ENCODE peak calls at places on chromosomes 4 and X, in nine cellular contexts. One of them, this sample, is unnamed.

GRCh38 chrX:68997911-68998310 is 167.3 kb downstream of the PJA1 start:
- DNase-seq in HFF-Myc: no peak
- DNase-seq in progenitor cell of endocrine pancreas: peak
- DNase-seq in GM10248: no peak
- DNase-seq in nephron progenitor cell: no peak
- DNase-seq in IMR-90: peak
- DNase-seq in endodermal cell: no peak
- DNase-seq in BJ: no peak
- DNase-seq in foreskin fibroblast: no peak
- DNase-seq in this sample: no peak

GRCh38 chrX:103585421-103586313 is at the start of gene TCEAL4:
- DNase-seq in HFF-Myc: no peak
- DNase-seq in progenitor cell of endocrine pancreas: peak
- DNase-seq in GM10248: peak
- DNase-seq in nephron progenitor cell: peak
- DNase-seq in IMR-90: no peak
- DNase-seq in endodermal cell: peak
- DNase-seq in BJ: no peak
- DNase-seq in foreskin fibroblast: no peak
- DNase-seq in this sample: peak

GRCh38 chrX:15059488-15059887 is 186.3 kb downstream of the MOSPD2 start:
- DNase-seq in HFF-Myc: no peak
- DNase-seq in progenitor cell of endocrine pancreas: no peak
- DNase-seq in GM10248: no peak
- DNase-seq in nephron progenitor cell: no peak
- DNase-seq in IMR-90: no peak
- DNase-seq in endodermal cell: no peak
- DNase-seq in BJ: no peak
- DNase-seq in foreskin fibroblast: no peak
- DNase-seq in this sample: no peak

GRCh38 chr4:156677656-156678055 is 293.9 kb downstream of the PDGFC start:
- DNase-seq in HFF-Myc: no peak
- DNase-seq in progenitor cell of endocrine pancreas: no peak
- DNase-seq in GM10248: no peak
- DNase-seq in nephron progenitor cell: no peak
- DNase-seq in IMR-90: no peak
- DNase-seq in endodermal cell: no peak
- DNase-seq in BJ: no peak
- DNase-seq in foreskin fibroblast: no peak
- DNase-seq in this sample: no peak

GRCh38 chrX:51496501-51497291 is at the start of gene NUDT11:
- DNase-seq in HFF-Myc: no peak
- DNase-seq in progenitor cell of endocrine pancreas: peak
- DNase-seq in GM10248: peak
- DNase-seq in nephron progenitor cell: peak
- DNase-seq in IMR-90: peak
- DNase-seq in endodermal cell: peak
- DNase-seq in BJ: no peak
- DNase-seq in foreskin fibroblast: peak
- DNase-seq in this sample: peak

GRCh38 chr4:101835121-101835904 is 44.8 kb downstream of the BANK1 start:
- DNase-seq in HFF-Myc: no peak
- DNase-seq in progenitor cell of endocrine pancreas: no peak
- DNase-seq in GM10248: no peak
- DNase-seq in nephron progenitor cell: no peak
- DNase-seq in IMR-90: peak
- DNase-seq in endodermal cell: no peak
- DNase-seq in BJ: peak
- DNase-seq in foreskin fibroblast: peak
- DNase-seq in this sample: no peak

GRCh38 chr4:125734504-125734903 is 419.7 kb downstream of the FAT4 start:
- DNase-seq in HFF-Myc: no peak
- DNase-seq in progenitor cell of endocrine pancreas: no peak
- DNase-seq in GM10248: no peak
- DNase-seq in nephron progenitor cell: no peak
- DNase-seq in IMR-90: no peak
- DNase-seq in endodermal cell: no peak
- DNase-seq in BJ: no peak
- DNase-seq in foreskin fibroblast: no peak
- DNase-seq in this sample: no peak

GRCh38 chr4:125317526-125317880 is 2.7 kb downstream of the FAT4 start:
- DNase-seq in HFF-Myc: no peak
- DNase-seq in progenitor cell of endocrine pancreas: peak
- DNase-seq in GM10248: peak
- DNase-seq in nephron progenitor cell: peak
- DNase-seq in IMR-90: peak
- DNase-seq in endodermal cell: peak
- DNase-seq in BJ: no peak
- DNase-seq in foreskin fibroblast: peak
- DNase-seq in this sample: no peak

GRCh38 chrX:140503230-140503585 is 1.7 kb downstream of the SOX3 start:
- DNase-seq in HFF-Myc: no peak
- DNase-seq in progenitor cell of endocrine pancreas: no peak
- DNase-seq in GM10248: peak
- DNase-seq in nephron progenitor cell: no peak
- DNase-seq in IMR-90: no peak
- DNase-seq in endodermal cell: peak
- DNase-seq in BJ: no peak
- DNase-seq in foreskin fibroblast: no peak
- DNase-seq in this sample: no peak

GRCh38 chrX:125736008-125736729 is 416.5 kb downstream of the TEX13C start:
- DNase-seq in HFF-Myc: no peak
- DNase-seq in progenitor cell of endocrine pancreas: no peak
- DNase-seq in GM10248: no peak
- DNase-seq in nephron progenitor cell: no peak
- DNase-seq in IMR-90: no peak
- DNase-seq in endodermal cell: no peak
- DNase-seq in BJ: no peak
- DNase-seq in foreskin fibroblast: no peak
- DNase-seq in this sample: no peak

GRCh38 chrX:41116948-41117347 is 31.7 kb downstream of the USP9X start:
- DNase-seq in HFF-Myc: no peak
- DNase-seq in progenitor cell of endocrine pancreas: no peak
- DNase-seq in GM10248: peak
- DNase-seq in nephron progenitor cell: no peak
- DNase-seq in IMR-90: no peak
- DNase-seq in endodermal cell: no peak
- DNase-seq in BJ: no peak
- DNase-seq in foreskin fibroblast: no peak
- DNase-seq in this sample: peak

GRCh38 chr4:4853921-4854648 is 5.4 kb upstream of the MSX1 start:
- DNase-seq in HFF-Myc: no peak
- DNase-seq in progenitor cell of endocrine pancreas: no peak
- DNase-seq in GM10248: no peak
- DNase-seq in nephron progenitor cell: no peak
- DNase-seq in IMR-90: no peak
- DNase-seq in endodermal cell: no peak
- DNase-seq in BJ: no peak
- DNase-seq in foreskin fibroblast: no peak
- DNase-seq in this sample: no peak

GRCh38 chrX:123988423-123989116 is 27.1 kb downstream of the STAG2 start:
- DNase-seq in HFF-Myc: no peak
- DNase-seq in progenitor cell of endocrine pancreas: no peak
- DNase-seq in GM10248: no peak
- DNase-seq in nephron progenitor cell: no peak
- DNase-seq in IMR-90: no peak
- DNase-seq in endodermal cell: no peak
- DNase-seq in BJ: no peak
- DNase-seq in foreskin fibroblast: no peak
- DNase-seq in this sample: no peak

GRCh38 chrX:39896951-39897740 is 200.6 kb downstream of the BCOR start:
- DNase-seq in HFF-Myc: no peak
- DNase-seq in progenitor cell of endocrine pancreas: no peak
- DNase-seq in GM10248: no peak
- DNase-seq in nephron progenitor cell: peak
- DNase-seq in IMR-90: peak
- DNase-seq in endodermal cell: peak
- DNase-seq in BJ: no peak
- DNase-seq in foreskin fibroblast: peak
- DNase-seq in this sample: no peak

GRCh38 chr4:185110375-185110823 is 32.7 kb upstream of the SLC25A4 start:
- DNase-seq in HFF-Myc: no peak
- DNase-seq in progenitor cell of endocrine pancreas: no peak
- DNase-seq in GM10248: no peak
- DNase-seq in nephron progenitor cell: no peak
- DNase-seq in IMR-90: no peak
- DNase-seq in endodermal cell: no peak
- DNase-seq in BJ: no peak
- DNase-seq in foreskin fibroblast: no peak
- DNase-seq in this sample: no peak

GRCh38 chrX:2627272-2627867 is 63.7 kb upstream of the CD99 start:
- DNase-seq in HFF-Myc: peak
- DNase-seq in progenitor cell of endocrine pancreas: peak
- DNase-seq in GM10248: peak
- DNase-seq in nephron progenitor cell: peak
- DNase-seq in IMR-90: peak
- DNase-seq in endodermal cell: peak
- DNase-seq in BJ: no peak
- DNase-seq in foreskin fibroblast: no peak
- DNase-seq in this sample: peak

GRCh38 chr4:121741751-121742150 is 23.2 kb downstream of the SMIM43 start:
- DNase-seq in HFF-Myc: no peak
- DNase-seq in progenitor cell of endocrine pancreas: no peak
- DNase-seq in GM10248: no peak
- DNase-seq in nephron progenitor cell: no peak
- DNase-seq in IMR-90: peak
- DNase-seq in endodermal cell: no peak
- DNase-seq in BJ: no peak
- DNase-seq in foreskin fibroblast: no peak
- DNase-seq in this sample: no peak

GRCh38 chr4:38381788-38382187 is 282.2 kb upstream of the KLF3 start:
- DNase-seq in HFF-Myc: no peak
- DNase-seq in progenitor cell of endocrine pancreas: no peak
- DNase-seq in GM10248: no peak
- DNase-seq in nephron progenitor cell: no peak
- DNase-seq in IMR-90: no peak
- DNase-seq in endodermal cell: no peak
- DNase-seq in BJ: no peak
- DNase-seq in foreskin fibroblast: no peak
- DNase-seq in this sample: no peak

GRCh38 chr4:169849456-169849855 is 91.7 kb upstream of the HPF1 start:
- DNase-seq in HFF-Myc: no peak
- DNase-seq in progenitor cell of endocrine pancreas: no peak
- DNase-seq in GM10248: no peak
- DNase-seq in nephron progenitor cell: no peak
- DNase-seq in IMR-90: no peak
- DNase-seq in endodermal cell: no peak
- DNase-seq in BJ: no peak
- DNase-seq in foreskin fibroblast: no peak
- DNase-seq in this sample: no peak
- TF ChIP-seq CTCF in HFF-Myc: no peak
- TF ChIP-seq CTCF in progenitor cell of endocrine pancreas: no peak
- TF ChIP-seq CTCF in GM10248: no peak
- TF ChIP-seq CTCF in nephron progenitor cell: no peak
- TF ChIP-seq CTCF in IMR-90: no peak
- TF ChIP-seq CTCF in endodermal cell: no peak
- TF ChIP-seq CTCF in BJ: no peak
- TF ChIP-seq CTCF in foreskin fibroblast: no peak
- TF ChIP-seq CTCF in this sample: no peak

GRCh38 chrX:22666441-22666840 is 333.3 kb upstream of the DDX53 start:
- DNase-seq in HFF-Myc: peak
- DNase-seq in progenitor cell of endocrine pancreas: no peak
- DNase-seq in GM10248: peak
- DNase-seq in nephron progenitor cell: peak
- DNase-seq in IMR-90: peak
- DNase-seq in endodermal cell: peak
- DNase-seq in BJ: no peak
- DNase-seq in foreskin fibroblast: no peak
- DNase-seq in this sample: no peak
- TF ChIP-seq CTCF in HFF-Myc: peak
- TF ChIP-seq CTCF in progenitor cell of endocrine pancreas: peak
- TF ChIP-seq CTCF in GM10248: no peak
- TF ChIP-seq CTCF in nephron progenitor cell: no peak
- TF ChIP-seq CTCF in IMR-90: peak
- TF ChIP-seq CTCF in endodermal cell: peak
- TF ChIP-seq CTCF in BJ: peak
- TF ChIP-seq CTCF in foreskin fibroblast: peak
- TF ChIP-seq CTCF in this sample: peak

DNA sequence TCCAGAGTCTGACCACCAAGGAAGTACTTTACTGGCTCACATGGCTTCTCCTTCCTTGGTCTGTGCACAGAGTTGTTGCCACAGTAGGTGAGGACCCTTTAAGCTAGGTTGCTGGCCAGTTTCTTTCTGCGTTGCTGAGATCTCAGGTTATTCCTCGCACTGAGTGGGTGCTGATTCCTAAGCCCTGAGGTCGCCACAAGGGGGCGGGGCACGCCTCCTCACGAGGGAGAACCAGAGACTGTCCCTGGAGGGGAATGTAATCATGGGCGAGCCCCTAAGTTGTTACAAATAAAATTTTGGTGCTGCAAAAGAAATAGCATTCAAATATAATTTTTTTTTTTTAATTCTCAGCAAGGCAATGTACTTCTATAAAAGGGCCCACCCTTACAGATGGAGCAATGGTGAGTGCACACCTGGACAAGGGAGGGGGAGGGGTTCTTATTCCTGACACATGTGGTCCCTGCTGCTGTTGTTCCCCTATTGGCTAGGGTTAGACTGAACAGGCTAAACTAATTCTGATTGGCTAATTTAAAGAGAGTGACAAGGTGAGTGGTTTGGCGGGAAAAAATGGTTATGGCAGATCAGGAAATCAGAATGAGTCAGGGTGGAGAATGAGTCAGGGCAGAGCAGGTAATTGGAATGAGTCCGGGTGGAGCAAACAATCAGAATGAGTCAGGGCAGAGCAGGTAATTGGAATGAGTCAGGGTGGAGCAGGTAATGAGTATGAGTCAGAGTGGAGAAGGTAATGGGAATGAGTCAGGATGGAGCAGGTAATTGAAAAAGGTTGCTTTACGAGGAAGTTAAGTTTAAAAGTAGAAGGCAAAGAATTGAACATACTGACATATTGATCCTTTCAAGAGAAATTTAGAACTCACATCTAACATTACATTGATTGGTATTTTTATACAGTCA is 107.5 kb downstream of the VSIG4 start:
- DNase-seq in HFF-Myc: no peak
- DNase-seq in progenitor cell of endocrine pancreas: no peak
- DNase-seq in GM10248: no peak
- DNase-seq in nephron progenitor cell: peak
- DNase-seq in IMR-90: no peak
- DNase-seq in endodermal cell: peak
- DNase-seq in BJ: no peak
- DNase-seq in foreskin fibroblast: no peak
- DNase-seq in this sample: no peak
- TF ChIP-seq CTCF in HFF-Myc: no peak
- TF ChIP-seq CTCF in progenitor cell of endocrine pancreas: no peak
- TF ChIP-seq CTCF in GM10248: no peak
- TF ChIP-seq CTCF in nephron progenitor cell: no peak
- TF ChIP-seq CTCF in IMR-90: no peak
- TF ChIP-seq CTCF in endodermal cell: peak
- TF ChIP-seq CTCF in BJ: no peak
- TF ChIP-seq CTCF in foreskin fibroblast: no peak
- TF ChIP-seq CTCF in this sample: peak

DNA sequence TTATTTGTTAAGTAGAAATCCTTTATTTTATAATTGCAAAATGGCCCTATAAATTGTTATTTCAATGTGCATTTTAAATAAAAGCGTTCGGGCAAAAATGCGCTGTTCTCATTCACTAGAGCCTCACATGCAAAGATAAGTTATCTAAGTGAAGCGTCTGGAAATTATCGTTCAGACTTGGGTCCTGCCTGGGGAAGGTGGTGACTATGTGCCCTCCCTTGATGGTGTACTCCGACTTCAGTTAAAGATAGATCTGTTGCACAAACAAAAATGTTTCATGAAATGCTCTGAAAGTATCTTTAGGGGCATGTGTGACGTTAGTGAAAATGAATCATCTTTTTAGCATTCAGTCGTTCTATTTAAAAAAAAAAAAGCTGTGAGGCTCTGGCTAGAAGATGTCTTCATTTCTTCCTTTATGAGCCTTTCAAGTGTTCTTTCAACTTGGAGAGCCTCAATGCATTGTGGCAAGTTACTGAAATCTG is 82.8 kb downstream of the AFF1 start:
- DNase-seq in HFF-Myc: no peak
- DNase-seq in progenitor cell of endocrine pancreas: no peak
- DNase-seq in GM10248: no peak
- DNase-seq in nephron progenitor cell: no peak
- DNase-seq in IMR-90: peak
- DNase-seq in endodermal cell: no peak
- DNase-seq in BJ: peak
- DNase-seq in foreskin fibroblast: peak
- DNase-seq in this sample: no peak
- TF ChIP-seq CTCF in HFF-Myc: no peak
- TF ChIP-seq CTCF in progenitor cell of endocrine pancreas: no peak
- TF ChIP-seq CTCF in GM10248: no peak
- TF ChIP-seq CTCF in nephron progenitor cell: no peak
- TF ChIP-seq CTCF in IMR-90: no peak
- TF ChIP-seq CTCF in endodermal cell: no peak
- TF ChIP-seq CTCF in BJ: no peak
- TF ChIP-seq CTCF in foreskin fibroblast: no peak
- TF ChIP-seq CTCF in this sample: no peak

This sample was measured in GM06990.